ENCODE peak calls at places on chromosomes 7 and 10, in nine cellular contexts. A is foreskin keratinocyte; X is RWPE1; K is AG09319; Y is KBM-7; O is stimulated activated CD8-positive, alpha-beta memory T cell treated with anti-CD3 and anti-CD28 coated beads, Interleukin-12 subunit alpha, Interleukin-12 subunit beta, amount 100 ng/mL, for 4 hours; W is GM23248; I is HTR-8/SVneo; E is NCI-H2029. V is an unnamed sample.

GRCh38 chr10:24349379-24350110 is 140.6 kb downstream of the KIAA1217 start:
- DNase-seq in W (peak; percentile 59), O (no peak), I (no peak), K (no peak), A (peak; percentile 65), E (no peak), Y (no peak), X (peak; percentile 29), V (no peak)

GRCh38 chr7:34756025-34756437 is 98.0 kb downstream of the NPSR1 start:
- DNase-seq in K (no peak), Y (no peak), W (no peak), E (no peak), X (no peak), O (no peak), A (no peak), I (no peak), V (no peak)

GRCh38 chr10:46540412-46541016 is 15.9 kb downstream of the GPRIN2 start:
- DNase-seq in O (no peak), A (no peak), E (no peak), Y (no peak), X (no peak), K (no peak), W (no peak), I (no peak), V (no peak)

GRCh38 chr7:92763636-92764423 is 72.5 kb downstream of the CDK6 start:
- DNase-seq in O (no peak), W (peak; percentile 78), Y (peak; percentile 55), A (peak; percentile 98), E (peak; percentile 66), X (peak; percentile 89), K (no peak), I (peak; percentile 53), V (no peak)

GRCh38 chr7:134811798-134812197 is 32.4 kb downstream of the CALD1 start:
- DNase-seq in W (peak; percentile 54), O (no peak), A (no peak), Y (no peak), I (no peak), E (no peak), K (no peak), X (no peak), V (no peak)

GRCh38 chr10:69506834-69507643 is 55.8 kb downstream of the TSPAN15 start:
- DNase-seq in W (no peak), X (no peak), E (no peak), O (no peak), K (no peak), I (no peak), A (no peak), Y (peak; percentile 12), V (no peak)

GRCh38 chr10:68561804-68562649 is 1.9 kb downstream of the TET1 start:
- DNase-seq in Y (no peak), E (no peak), I (no peak), O (no peak), K (no peak), X (no peak), W (peak; percentile 54), A (no peak), V (no peak)

GRCh38 chr7:129457101-129457500 is 22.9 kb downstream of the STRIP2 start:
- DNase-seq in X (no peak), A (no peak), W (no peak), O (no peak), E (no peak), I (no peak), K (no peak), Y (no peak), V (no peak)

GRCh38 chr10:45464958-45465567 is 91.0 kb downstream of the ALOX5 start:
- DNase-seq in W (peak; percentile 83), Y (peak; percentile 89), K (peak; percentile 43), X (peak; percentile 73), A (peak; percentile 6), I (peak; percentile 85), E (no peak), O (peak; percentile 49), V (peak; percentile 85)

GRCh38 chr7:665751-666453 is 60.6 kb upstream of the DNAAF5 start:
- DNase-seq in Y (no peak), O (no peak), A (no peak), W (peak; percentile 35), K (no peak), X (no peak), E (no peak), I (no peak), V (no peak)

GRCh38 chr10:29622382-29622885 is 12.3 kb downstream of the SVIL start:
- DNase-seq in I (no peak), W (no peak), K (no peak), E (no peak), X (no peak), O (no peak), Y (no peak), A (no peak), V (no peak)

GRCh38 chr7:28145090-28145626 is 35.4 kb downstream of the JAZF1 start:
- DNase-seq in E (no peak), K (no peak), W (no peak), X (no peak), O (no peak), A (no peak), Y (no peak), I (no peak), V (no peak)

GRCh38 chr10:125257521-125258105 is 97.2 kb upstream of the CTBP2 start:
- DNase-seq in O (no peak), K (no peak), A (no peak), X (no peak), E (no peak), I (no peak), W (peak; percentile 10), Y (no peak), V (no peak)

GRCh38 chr7:149293946-149294640 is 32.1 kb downstream of the ZNF783 start:
- DNase-seq in Y (no peak), W (no peak), O (no peak), K (no peak), I (no peak), A (no peak), E (no peak), X (no peak), V (no peak)

GRCh38 chr7:140638311-140638791 is 2.3 kb downstream of the DENND2A start:
- DNase-seq in X (no peak), E (no peak), K (peak; percentile 75), W (peak; percentile 84), Y (no peak), A (no peak), I (no peak), O (no peak), V (no peak)

GRCh38 chr7:112152186-112152585 is 54.0 kb downstream of the DOCK4 start:
- DNase-seq in K (no peak), X (no peak), A (no peak), E (no peak), O (no peak), W (no peak), Y (no peak), I (no peak), V (no peak)

GRCh38 chr10:48604408-48605263 is at the start of gene ARHGAP22:
- DNase-seq in Y (no peak), E (no peak), I (peak; percentile 73), W (peak; percentile 86), O (no peak), A (no peak), K (no peak), X (peak; percentile 59), V (no peak)

GRCh38 chr10:100100651-100101525 is 19.2 kb upstream of the CPN1 start:
- DNase-seq in O (no peak), X (peak; percentile 29), W (peak; percentile 38), I (peak; percentile 30), Y (peak; percentile 15), K (no peak), E (no peak), A (no peak), V (no peak)

GRCh38 chr7:140176811-140177702 is at the start of gene KDM7A:
- DNase-seq in W (peak; percentile 99), K (peak; percentile 86), E (peak; percentile 88), X (peak; percentile 73), I (peak; percentile 71), Y (peak; percentile 92), A (peak; percentile 54), O (peak; percentile 89), V (peak; percentile 89)

GRCh38 chr10:95280637-95281036 is 10.2 kb downstream of the PDLIM1 start:
- DNase-seq in W (no peak), K (no peak), Y (no peak), I (no peak), A (no peak), E (no peak), O (no peak), X (no peak), V (no peak)

GRCh38 chr10:44619975-44620374 is 235.1 kb upstream of the CXCL12 start:
- DNase-seq in I (no peak), K (no peak), A (no peak), Y (no peak), W (peak; percentile 71), X (no peak), E (no peak), O (no peak), V (no peak)

GRCh38 chr7:157910446-157910845 is 573.6 kb downstream of the DNAJB6 start:
- DNase-seq in W (no peak), Y (no peak), I (no peak), X (no peak), E (peak; percentile 83), K (no peak), A (no peak), O (no peak), V (no peak)

GRCh38 chr10:670038-670437 is 19.4 kb downstream of the DIP2C start:
- DNase-seq in Y (no peak), K (no peak), O (no peak), X (no peak), A (no peak), I (no peak), E (no peak), W (no peak), V (no peak)

GRCh38 chr7:44263342-44264082 is 61.9 kb downstream of the CAMK2B start:
- DNase-seq in E (no peak), I (no peak), A (no peak), O (no peak), Y (no peak), X (no peak), K (no peak), W (no peak), V (no peak)

GRCh38 chr7:37009282-37009681 is 285.0 kb upstream of the AOAH start:
- DNase-seq in K (no peak), I (no peak), A (no peak), X (no peak), E (no peak), Y (no peak), W (no peak), O (no peak), V (no peak)

GRCh38 chr7:81331061-81332018 is 412.5 kb upstream of the SEMA3C start:
- DNase-seq in A (no peak), Y (no peak), E (no peak), I (no peak), K (no peak), X (no peak), O (no peak), W (peak; percentile 17), V (no peak)

V was measured in stimulated activated effector memory CD8-positive, alpha-beta T cell treated with anti-CD3 and anti-CD28 coated beads, Interleukin-12 subunit alpha, Interleukin-12 subunit beta, amount 100 ng/mL, for 72 hours.